ENCODE peak calls at places on chromosomes 7 and 10, in four cellular contexts. E is prostate gland, G is GM12892, D is GM23338. B is an unnamed sample.

GRCh38 chr7:76369011-76369410 is 10.2 kb upstream of the YWHAG start:
- DNase-seq in E (no peak), G (no peak), D (no peak), B (no peak)

GRCh38 chr7:126667742-126668366 is 584.9 kb downstream of the GRM8 start:
- DNase-seq in E (no peak), G (no peak), D (no peak), B (no peak)

GRCh38 chr7:157299613-157300405 is 37.0 kb upstream of the DNAJB6 start:
- DNase-seq in E (no peak), G (no peak), D (peak), B (no peak)

GRCh38 chr10:55043540-55043939 is 242.5 kb upstream of the PCDH15 start:
- DNase-seq in E (no peak), G (no peak), D (no peak), B (no peak)

GRCh38 chr10:101012525-101013364 is 13.1 kb downstream of the LZTS2 start:
- DNase-seq in E (peak), G (peak), D (peak), B (peak)

GRCh38 chr7:119999743-120000475 is 273.1 kb upstream of the KCND2 start:
- DNase-seq in E (no peak), G (no peak), D (no peak), B (no peak)

GRCh38 chr7:102415685-102416225 is 17.6 kb upstream of the ORAI2 start:
- DNase-seq in E (no peak), G (no peak), D (no peak), B (peak)

GRCh38 chr7:98090116-98090515 is 16.5 kb upstream of the LMTK2 start:
- DNase-seq in E (no peak), G (no peak), D (no peak), B (no peak)

GRCh38 chr10:46557319-46558140 is 1.1 kb upstream of the GPRIN2 start:
- DNase-seq in E (peak), G (no peak), D (peak), B (peak)

GRCh38 chr10:31929260-31929985 is 792 bp upstream of the ARHGAP12 start:
- DNase-seq in E (peak), G (peak), D (peak), B (peak)

GRCh38 chr10:112678581-112678980 is 231.6 kb downstream of the VTI1A start:
- DNase-seq in E (no peak), G (no peak), D (peak), B (no peak)

GRCh38 chr7:158125091-158125490 is 462.5 kb downstream of the PTPRN2 start:
- DNase-seq in E (no peak), G (no peak), D (no peak), B (no peak)

GRCh38 chr7:143318661-143319060 is 2.8 kb downstream of the CLCN1 start:
- DNase-seq in E (peak), G (no peak), D (no peak), B (no peak)

GRCh38 chr10:15137636-15138035 is 30.9 kb downstream of the NMT2 start:
- DNase-seq in E (no peak), G (no peak), D (no peak), B (no peak)

GRCh38 chr7:75967573-75967997 is 26.8 kb downstream of the TMEM120A start:
- DNase-seq in E (no peak), G (no peak), D (no peak), B (no peak)

GRCh38 chr10:2137549-2138174 is 400.3 kb upstream of the ADARB2 start:
- DNase-seq in E (no peak), G (no peak), D (peak), B (no peak)

GRCh38 chr10:31602541-31603244 is 283.7 kb downstream of the ZEB1 start:
- DNase-seq in E (peak), G (no peak), D (peak), B (peak)

GRCh38 chr10:112689327-112689726 is 242.3 kb downstream of the VTI1A start:
- DNase-seq in E (no peak), G (no peak), D (peak), B (peak)

GRCh38 chr10:116014859-116015258 is 258.1 kb downstream of the GFRA1 start:
- DNase-seq in E (no peak), G (no peak), D (no peak), B (no peak)

GRCh38 chr7:93715234-93715633 is 140.7 kb upstream of the CALCR start:
- DNase-seq in E (no peak), G (no peak), D (peak), B (peak)

GRCh38 chr7:101362334-101363195 is at the start of gene COL26A1:
- DNase-seq in E (peak), G (no peak), D (peak), B (peak)

GRCh38 chr10:95356190-95356955 is 65.6 kb upstream of the PDLIM1 start:
- DNase-seq in E (no peak), G (no peak), D (no peak), B (no peak)
- TF ChIP-seq POLR2AphosphoS5 in E (no peak), G (no peak), D (no peak), B (no peak)

DNA sequence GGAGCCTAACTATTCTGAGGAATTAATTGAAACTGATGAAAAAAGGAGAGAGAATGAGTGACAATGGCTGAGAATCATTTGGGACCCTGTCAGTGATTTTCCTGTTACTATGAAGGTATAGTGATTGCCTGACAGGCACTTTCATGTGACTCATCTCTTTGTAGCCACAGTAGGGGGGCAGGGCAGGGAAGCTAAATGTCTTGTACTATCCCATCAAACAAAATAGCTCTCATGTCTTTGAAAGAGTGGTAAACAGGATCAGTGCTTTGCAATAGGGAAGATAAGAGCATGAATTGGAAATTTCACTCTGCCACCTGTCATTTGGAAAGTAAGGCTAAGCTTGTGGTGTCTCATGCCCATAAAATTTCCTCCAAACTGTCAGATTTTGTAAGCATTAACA is 94.5 kb upstream of the GSDME start:
- DNase-seq in E (no peak), G (no peak), D (no peak), B (no peak)
- TF ChIP-seq POLR2AphosphoS5 in E (no peak), G (no peak), D (no peak), B (no peak)

GRCh38 chr10:75210193-75211006 is at the start of gene VDAC2:
- DNase-seq in E (peak), G (peak), D (peak), B (peak)
- TF ChIP-seq POLR2AphosphoS5 in E (peak), G (peak), D (peak), B (peak)

DNA sequence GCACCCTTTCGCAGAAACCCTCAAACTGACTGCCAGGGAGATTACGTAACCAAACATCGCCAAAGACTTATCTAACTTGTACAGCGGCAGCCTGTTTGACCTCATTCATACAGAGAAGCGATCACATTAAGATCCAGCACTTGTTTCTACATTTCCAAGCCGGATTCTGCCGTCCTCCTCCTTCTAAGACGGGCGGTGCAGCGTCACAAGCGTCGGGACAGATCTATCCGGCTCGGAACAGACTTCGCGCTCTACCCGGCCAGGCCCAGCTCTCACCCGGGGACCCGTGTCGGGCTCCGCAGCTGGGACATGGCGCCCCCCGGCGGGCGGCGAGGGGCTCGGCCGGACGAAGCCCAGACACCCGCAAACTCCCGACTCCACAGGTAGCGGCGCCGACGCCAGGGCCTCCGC is 373 bp downstream of the H2AZ2 start:
- DNase-seq in E (peak), G (peak), D (peak), B (peak)
- TF ChIP-seq POLR2AphosphoS5 in E (peak), G (peak), D (no peak), B (no peak)

GRCh38 chr10:44974628-44975431 is 3.8 kb downstream of the DEPP1 start:
- DNase-seq in E (peak), G (peak), D (peak), B (peak)
- TF ChIP-seq POLR2AphosphoS5 in E (peak), G (peak), D (no peak), B (peak)

GRCh38 chr7:26212921-26213718 is 11.6 kb downstream of the CBX3 start:
- DNase-seq in E (no peak), G (no peak), D (no peak), B (no peak)
- TF ChIP-seq POLR2AphosphoS5 in E (no peak), G (peak), D (peak), B (no peak)

DNA sequence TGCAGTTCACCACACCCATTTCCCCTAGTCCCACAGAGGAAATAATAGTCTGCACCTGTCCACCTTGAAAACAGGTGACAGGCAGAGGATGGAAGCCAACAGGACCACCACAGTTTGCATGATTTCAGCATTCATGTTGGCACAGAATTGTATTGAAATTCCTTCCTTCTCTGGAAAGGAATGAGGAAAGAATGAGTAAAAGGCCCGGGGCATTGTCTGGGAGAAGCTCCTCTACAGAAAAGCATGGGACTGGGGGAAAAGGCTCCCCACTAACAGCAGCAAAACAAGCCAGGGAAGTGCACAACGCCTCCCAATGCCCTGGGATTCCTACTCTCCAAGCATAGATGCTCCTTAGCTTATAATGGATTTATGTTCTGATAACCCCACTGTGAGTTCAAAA is 28.5 kb upstream of the TOMM7 start:
- DNase-seq in E (no peak), G (no peak), D (no peak), B (no peak)
- TF ChIP-seq POLR2AphosphoS5 in E (no peak), G (no peak), D (no peak), B (no peak)

GRCh38 chr10:124092270-124093075 is 925 bp downstream of the CHST15 start:
- DNase-seq in E (peak), G (peak), D (peak), B (peak)
- TF ChIP-seq POLR2AphosphoS5 in E (peak), G (no peak), D (no peak), B (peak)

GRCh38 chr10:3783721-3784432 is 1.1 kb downstream of the KLF6 start:
- DNase-seq in E (peak), G (no peak), D (peak), B (peak)
- TF ChIP-seq POLR2AphosphoS5 in E (peak), G (no peak), D (no peak), B (peak)

GRCh38 chr10:11798862-11799735 is 24.1 kb upstream of the PROSER2 start:
- DNase-seq in E (no peak), G (no peak), D (peak), B (no peak)
- TF ChIP-seq POLR2AphosphoS5 in E (no peak), G (no peak), D (no peak), B (no peak)

B was measured in transverse colon.